ENCODE peak calls at places on chromosomes 4 and X, in five cellular contexts. C, Q, B, D and K are unnamed samples.

GRCh38 chr4:179695175-179695574 is 2252.9 kb upstream of the AGA start:
- DNase-seq in C (no peak), Q (no peak), D (no peak), B (no peak), K (no peak)

GRCh38 chrX:139892512-139892911 is 40.3 kb downstream of the ATP11C start:
- DNase-seq in C (no peak), B (no peak), Q (no peak), D (no peak), K (no peak)

GRCh38 chrX:153669174-153669890 is 4.3 kb downstream of the PNCK start:
- DNase-seq in D (no peak), Q (no peak), B (no peak), C (no peak), K (peak; percentile 43)

GRCh38 chrX:10932842-10933440 is 178.2 kb upstream of the HCCS start:
- DNase-seq in B (no peak), C (no peak), Q (no peak), D (peak; percentile 56), K (no peak)

GRCh38 chr4:88296413-88297052 is 12.2 kb upstream of the PPM1K start:
- DNase-seq in C (no peak), D (no peak), Q (no peak), B (no peak), K (no peak)

GRCh38 chrX:108167211-108167872 is 75.8 kb downstream of the ATG4A start:
- DNase-seq in C (no peak), Q (no peak), B (no peak), D (peak; percentile 32), K (no peak)

GRCh38 chr4:114752404-114752803 is 153.8 kb downstream of the UGT8 start:
- DNase-seq in B (no peak), C (no peak), Q (no peak), D (no peak), K (no peak)

GRCh38 chrX:53398216-53398615 is 24.2 kb downstream of the SMC1A start:
- DNase-seq in D (no peak), B (no peak), Q (no peak), C (no peak), K (no peak)

GRCh38 chr4:82042042-82042441 is 331.7 kb downstream of the HNRNPD start:
- DNase-seq in Q (no peak), D (no peak), B (no peak), C (no peak), K (no peak)

GRCh38 chrX:53729756-53730155 is 43.2 kb upstream of the HUWE1 start:
- DNase-seq in B (no peak), D (no peak), Q (no peak), C (no peak), K (no peak)

GRCh38 chrX:46912673-46913491 is 661 bp downstream of the JADE3 start:
- DNase-seq in Q (peak; percentile 50), C (no peak), B (peak; percentile 70), D (peak; percentile 40), K (peak; percentile 25)

GRCh38 chrX:31661280-31661679 is 589.4 kb upstream of the FTHL17 start:
- DNase-seq in Q (no peak), D (no peak), C (no peak), B (no peak), K (no peak)

GRCh38 chr4:3296651-3297050 is 3.8 kb downstream of the RGS12 start:
- DNase-seq in B (peak; percentile 9), D (no peak), Q (no peak), C (no peak), K (no peak)

GRCh38 chr4:3292571-3293409 is at the start of gene RGS12:
- DNase-seq in Q (peak; percentile 97), C (peak; percentile 90), D (peak; percentile 91), B (peak; percentile 97), K (peak; percentile 99)

GRCh38 chr4:3293410-3294391 is 880 bp downstream of the RGS12 start:
- DNase-seq in C (no peak), D (peak; percentile 30), B (no peak), Q (no peak), K (no peak)

GRCh38 chr4:3295837-3296624 is 3.2 kb downstream of the RGS12 start:
- DNase-seq in D (no peak), B (no peak), C (no peak), Q (no peak), K (no peak)

DNA sequence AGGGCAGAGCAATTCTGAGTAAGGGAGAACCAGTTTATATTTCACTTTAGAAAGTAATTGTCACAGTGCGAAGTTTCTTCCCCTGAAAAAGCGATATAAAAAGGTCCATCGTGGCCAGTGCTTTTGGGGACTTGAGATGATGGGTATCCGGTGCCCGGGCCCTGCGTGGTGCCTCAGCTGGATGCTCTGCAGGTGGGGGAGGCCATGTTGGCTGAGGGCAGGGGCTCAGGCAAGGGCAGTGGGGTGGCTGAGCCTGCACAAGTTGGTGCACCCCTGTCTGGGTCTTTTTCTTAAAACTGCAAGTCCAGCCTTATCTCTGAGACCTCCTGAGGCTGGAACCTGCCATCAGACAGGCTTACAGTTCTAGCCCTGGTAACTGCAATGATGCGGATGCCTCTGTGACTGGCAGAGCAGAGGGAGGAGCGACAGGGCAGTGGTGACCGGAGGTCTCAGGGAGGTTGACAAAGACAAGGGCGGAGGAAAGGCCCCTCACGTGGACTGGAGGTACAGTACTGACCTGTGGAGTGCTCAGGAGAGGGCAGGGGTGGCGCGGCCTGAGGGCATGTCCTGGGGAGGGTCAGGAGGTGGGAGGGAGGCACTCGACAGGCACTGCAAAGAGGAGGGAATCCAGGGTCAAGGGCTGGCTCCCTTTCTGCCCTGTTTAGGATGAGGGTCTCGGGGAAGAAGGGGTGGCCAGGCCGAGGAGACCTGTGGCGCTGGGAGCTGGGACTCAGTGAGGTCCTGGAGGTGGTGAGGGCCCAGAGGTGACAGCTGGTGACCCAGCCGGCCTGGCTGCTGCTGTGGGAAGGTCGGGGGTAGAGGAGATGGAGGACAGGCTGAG is 1.8 kb downstream of the RGS12 start:
- DNase-seq in C (no peak), B (no peak), Q (no peak), D (no peak), K (no peak)
- H3K4me1 ChIP-seq in C (no peaks in the 10 kb centered on the region), B (peaks cover 13% of the 10 kb centered on the region), Q (peaks cover 8% of the 10 kb centered on the region), D (peaks cover 18% of the 10 kb centered on the region), K (peaks cover 43% of the 10 kb centered on the region)

DNA sequence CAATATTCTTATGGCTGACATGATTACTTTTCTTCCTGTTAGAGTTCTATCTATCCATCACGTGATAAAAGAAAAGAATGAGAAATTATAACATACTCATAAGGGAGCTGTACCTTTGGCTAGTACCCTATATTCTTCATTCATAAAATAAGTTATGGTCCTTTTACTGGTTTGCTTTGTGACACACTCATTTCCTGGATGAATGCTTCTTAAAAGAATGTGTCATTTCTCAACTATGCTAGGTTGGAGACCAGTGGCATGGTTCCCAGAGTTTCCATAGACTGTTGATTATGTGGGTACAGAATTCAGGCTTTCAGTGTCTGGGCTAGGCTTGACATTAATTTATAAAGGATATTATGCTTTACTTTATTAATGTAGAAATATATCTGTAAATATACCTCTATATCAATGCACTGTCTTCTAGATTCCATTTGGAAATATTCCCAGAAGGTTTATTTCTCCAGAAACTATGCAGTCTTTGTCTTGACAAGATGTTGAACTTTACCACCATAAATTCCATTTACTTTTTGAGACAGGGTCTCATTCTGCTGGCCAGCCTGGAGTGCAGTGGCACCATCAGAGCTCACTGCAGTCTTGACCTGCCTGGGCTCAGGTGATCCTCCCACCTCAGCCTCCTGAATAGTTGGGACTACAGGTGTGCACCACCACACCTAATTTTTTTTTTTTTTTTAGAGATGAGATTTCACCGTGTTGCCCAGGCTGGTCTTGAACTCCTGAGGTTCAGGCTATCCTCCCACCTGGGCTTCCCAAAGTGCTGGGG is 23.8 kb downstream of the NUDT6 start:
- DNase-seq in Q (no peak), B (no peak), C (no peak), D (peak; percentile 90), K (no peak)
- H3K27ac ChIP-seq in Q (no peak overlapping the region), B (no peak overlapping the region), C (no peak overlapping the region), D (peak overlapping the region; percentile 76), K (no peak overlapping the region)

DNA sequence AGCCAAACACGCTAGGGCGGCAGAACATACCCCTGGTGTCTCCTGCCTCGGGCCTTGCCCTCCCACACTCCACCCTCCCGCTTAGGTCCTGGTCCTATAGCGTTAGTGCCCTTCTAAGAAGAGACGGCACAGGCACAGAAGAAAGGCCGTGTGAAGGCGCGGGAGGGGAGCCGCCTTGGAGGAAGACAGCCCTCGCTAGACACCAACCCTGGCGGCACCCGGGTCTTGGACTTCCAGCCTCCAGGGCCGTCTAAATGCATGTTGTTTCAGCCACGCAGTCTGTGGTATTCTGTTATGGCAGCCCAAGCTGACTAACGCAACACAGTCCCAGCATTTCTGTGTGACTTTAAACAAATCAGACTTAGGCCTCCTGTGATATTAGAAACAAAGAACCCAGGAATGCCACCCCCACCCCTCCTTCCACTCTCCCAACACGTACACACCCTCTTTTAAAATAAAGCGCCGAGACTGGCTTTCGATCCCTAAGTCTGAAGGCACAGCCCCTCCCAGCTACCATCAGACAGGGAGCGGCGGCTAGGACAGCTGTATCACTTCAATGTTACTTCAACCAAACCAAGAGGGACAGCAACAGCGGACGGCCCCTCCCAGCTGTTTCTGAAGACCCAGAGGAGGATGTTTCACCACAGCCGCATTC is 128.0 kb downstream of the AFAP1 start:
- DNase-seq in Q (peak; percentile 57), B (peak; percentile 83), D (no peak), C (peak; percentile 48), K (peak; percentile 50)
- TF ChIP-seq POLR2A in Q (no peak), B (no peak), D (no peak), C (no peak), K (no peak)

DNA sequence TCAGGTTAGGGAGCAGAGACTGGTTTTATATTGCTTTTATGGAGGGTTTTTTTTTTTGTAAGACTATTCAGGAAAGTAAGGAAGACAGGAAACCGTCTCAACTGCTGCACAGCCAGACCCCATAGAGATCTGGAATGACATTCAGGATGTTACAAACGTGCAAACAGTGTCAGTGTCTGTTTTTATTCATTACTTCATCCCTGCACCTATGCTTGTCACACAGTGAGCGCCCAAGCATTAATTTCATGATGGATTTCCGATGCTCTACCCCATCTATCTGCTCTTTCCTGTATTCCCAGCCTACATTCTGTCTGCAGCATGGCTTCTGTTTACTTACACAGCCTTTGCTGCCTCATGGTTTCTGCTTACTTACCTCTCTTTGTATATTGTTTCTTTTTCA is 53.2 kb downstream of the SEPTIN11 start:
- DNase-seq in Q (no peak), B (no peak), C (no peak), D (no peak), K (no peak)
- H3K4me1 ChIP-seq in Q (no peaks in the 10 kb centered on the region), B (peaks cover 26% of the 10 kb centered on the region), C (no peaks in the 10 kb centered on the region), D (peaks cover 56% of the 10 kb centered on the region), K (peaks cover 28% of the 10 kb centered on the region)